ENCODE peak calls at places on chromosomes 7 and 10, in eight cellular contexts. I, N, F, J, P, W, C and K are unnamed samples.

GRCh38 chr7:45574521-45575500 is 643 bp downstream of the ADCY1 start:
- DNase-seq in I (peak), N (no peak), F (peak), J (peak), P (peak), W (no peak), C (peak), K (peak)

GRCh38 chr7:140348161-140348849 is 50.0 kb downstream of the SLC37A3 start:
- DNase-seq in I (no peak), N (no peak), F (no peak), J (no peak), P (peak), W (no peak), C (no peak), K (no peak)

GRCh38 chr10:131436467-131436866 is 124.9 kb upstream of the TCERG1L start:
- DNase-seq in I (no peak), N (no peak), F (no peak), J (no peak), P (no peak), W (no peak), C (no peak), K (no peak)

GRCh38 chr10:87656431-87657072 is 3.1 kb upstream of the PAPSS2 start:
- DNase-seq in I (peak), N (no peak), F (peak), J (peak), P (peak), W (peak), C (no peak), K (peak)

GRCh38 chr10:47230482-47230881 is 69.5 kb upstream of the GDF10 start:
- DNase-seq in I (no peak), N (peak), F (no peak), J (no peak), P (no peak), W (no peak), C (no peak), K (no peak)

GRCh38 chr10:125689955-125690569 is 7.1 kb upstream of the TEX36 start:
- DNase-seq in I (no peak), N (no peak), F (no peak), J (peak), P (peak), W (no peak), C (no peak), K (no peak)

GRCh38 chr7:44151679-44152355 is 10.7 kb upstream of the MYL7 start:
- DNase-seq in I (no peak), N (no peak), F (no peak), J (no peak), P (no peak), W (no peak), C (peak), K (no peak)

GRCh38 chr7:11239311-11239710 is 265.6 kb downstream of the PHF14 start:
- DNase-seq in I (no peak), N (no peak), F (no peak), J (no peak), P (peak), W (no peak), C (no peak), K (no peak)

GRCh38 chr7:106813705-106814305 is 51.3 kb upstream of the PIK3CG start:
- DNase-seq in I (no peak), N (no peak), F (no peak), J (no peak), P (peak), W (no peak), C (no peak), K (no peak)

GRCh38 chr7:35252584-35252983 is 1.3 kb downstream of the TBX20 start:
- DNase-seq in I (no peak), N (no peak), F (no peak), J (no peak), P (no peak), W (no peak), C (no peak), K (no peak)